ENCODE peak calls at places on chromosomes 7 and 10, in six cellular contexts. U is left ventricle myocardium inferior; Z is neural progenitor cell; S is colonic mucosa; J is RWPE2; G is CD8-positive, alpha-beta memory T cell. M is an unnamed sample.
A peak's percentile ranks its signal among the peaks of the same experiment; 100 is the strongest.

GRCh38 chr10:78170026-78170475 is 136.4 kb downstream of the RPS24 start:
- DNase-seq in U (no peak), Z (no peak), S (no peak), J (no peak), G (no peak), M (no peak)

GRCh38 chr10:95266674-95267095 is 24.1 kb downstream of the PDLIM1 start:
- DNase-seq in U (no peak), Z (peak; percentile 14), S (peak; percentile 42), J (no peak), G (no peak), M (no peak)

GRCh38 chr10:58400609-58401008 is 15.4 kb downstream of the TFAM start:
- DNase-seq in U (no peak), Z (no peak), S (no peak), J (no peak), G (no peak), M (no peak)

GRCh38 chr10:36344816-36345215 is 702.7 kb upstream of the FZD8 start:
- DNase-seq in U (no peak), Z (no peak), S (no peak), J (no peak), G (no peak), M (no peak)

GRCh38 chr10:60282771-60283353 is 106.8 kb downstream of the ANK3 start:
- DNase-seq in U (no peak), Z (no peak), S (no peak), J (no peak), G (no peak), M (no peak)

GRCh38 chr10:69855346-69856163 is 53.8 kb downstream of the COL13A1 start:
- DNase-seq in U (no peak), Z (no peak), S (no peak), J (no peak), G (no peak), M (no peak)

GRCh38 chr7:3244241-3244814 is 56.7 kb upstream of the SDK1 start:
- DNase-seq in U (no peak), Z (no peak), S (no peak), J (no peak), G (no peak), M (no peak)

GRCh38 chr7:113968713-113969112 is 49.9 kb upstream of the PPP1R3A start:
- DNase-seq in U (no peak), Z (no peak), S (no peak), J (no peak), G (no peak), M (no peak)

GRCh38 chr10:78964952-78965633 is 103.7 kb upstream of the ZMIZ1 start:
- DNase-seq in U (peak; percentile 25), Z (peak; percentile 88), S (no peak), J (peak; percentile 85), G (no peak), M (no peak)

GRCh38 chr7:12567015-12567414 is 3.5 kb upstream of the SCIN start:
- DNase-seq in U (no peak), Z (no peak), S (no peak), J (no peak), G (no peak), M (no peak)

GRCh38 chr10:103578782-103579382 is 85.4 kb downstream of the NEURL1 start:
- DNase-seq in U (no peak), Z (no peak), S (peak; percentile 80), J (no peak), G (no peak), M (no peak)

GRCh38 chr10:70480254-70480861 is 1.8 kb downstream of the PALD1 start:
- DNase-seq in U (no peak), Z (no peak), S (no peak), J (no peak), G (no peak), M (no peak)

DNA sequence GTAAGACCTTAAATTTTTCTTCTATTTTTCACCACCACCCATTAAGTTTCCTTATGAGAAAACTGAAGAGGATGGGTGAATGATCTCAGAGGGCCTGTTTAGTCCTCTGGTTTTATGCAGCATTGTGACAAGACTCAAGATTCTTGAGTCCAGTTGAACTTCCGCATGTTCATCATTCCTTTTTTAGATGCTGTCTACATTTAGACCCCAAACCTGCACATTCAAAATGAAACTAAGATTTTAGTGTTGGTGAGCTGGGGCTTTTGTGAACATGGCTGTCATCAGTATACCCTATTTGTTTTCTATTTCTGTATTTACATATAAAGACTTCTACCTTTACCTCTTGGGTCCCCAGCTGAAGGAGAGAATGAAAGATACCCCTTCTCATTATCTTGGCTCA is 31.1 kb downstream of the NET1 start:
- DNase-seq in U (no peak), Z (no peak), S (no peak), J (no peak), G (no peak), M (no peak)
- H3K4me1 ChIP-seq in U (peaks cover 9% of the 10 kb centered on the region), Z (peaks cover 27% of the 10 kb centered on the region), S (peaks cover 3% of the 10 kb centered on the region), J (peaks cover 16% of the 10 kb centered on the region), G (peaks cover 14% of the 10 kb centered on the region), M (peaks cover 11% of the 10 kb centered on the region)

GRCh38 chr7:7327423-7327822 is 145.1 kb downstream of the C1GALT1 start:
- DNase-seq in U (no peak), Z (no peak), S (no peak), J (no peak), G (no peak), M (no peak)
- H3K4me3 ChIP-seq in U (no peak overlapping the region), Z (no peak overlapping the region), S (no peak overlapping the region), J (no peak overlapping the region), G (no peak overlapping the region), M (no peak overlapping the region)

DNA sequence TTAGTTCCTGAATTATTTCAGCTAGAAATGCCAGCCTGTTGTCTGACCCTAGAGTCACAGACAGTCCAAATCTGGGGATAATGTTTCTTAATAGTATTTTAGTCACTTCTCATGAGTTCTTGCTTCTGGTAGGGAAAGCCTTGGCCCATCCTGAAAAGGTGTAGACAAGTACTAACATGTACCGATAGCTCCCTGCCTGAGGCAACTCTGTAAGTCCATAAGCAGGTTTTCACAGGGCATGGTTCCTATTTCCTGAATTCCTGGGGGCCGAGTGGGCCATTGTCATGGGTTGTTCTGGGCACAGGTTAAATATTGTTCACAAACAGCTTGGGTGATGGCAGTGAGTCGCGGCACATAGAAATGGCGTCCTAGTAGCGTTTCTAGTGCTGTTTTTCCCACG is 3.1 kb upstream of the ZNF117 start:
- DNase-seq in U (no peak), Z (no peak), S (no peak), J (no peak), G (no peak), M (no peak)
- H3K36me3 ChIP-seq in U (peaks cover 42% of the 10 kb centered on the region), Z (peaks cover 19% of the 10 kb centered on the region), S (no peaks in the 10 kb centered on the region), J (peaks cover 2% of the 10 kb centered on the region), G (no peaks in the 10 kb centered on the region), M (no peaks in the 10 kb centered on the region)

DNA sequence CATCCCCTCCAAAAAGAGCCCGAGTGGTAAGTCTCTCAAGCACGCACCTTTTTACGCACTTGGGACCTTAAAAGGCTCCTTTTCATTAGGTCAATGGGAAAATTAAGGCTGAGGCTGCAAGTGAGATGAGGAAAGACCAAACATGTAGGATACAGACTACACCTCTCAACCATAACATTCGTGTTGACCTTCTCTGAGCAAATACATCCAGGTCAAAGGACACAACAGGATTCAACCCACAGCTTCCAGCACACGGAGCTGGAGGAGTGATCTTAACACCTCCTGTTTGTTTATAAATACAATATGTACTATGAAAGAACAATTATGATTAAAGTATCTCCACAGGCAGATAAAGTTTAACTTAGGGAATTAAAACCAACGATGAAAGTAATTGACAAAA is 9.7 kb downstream of the SFMBT2 start:
- DNase-seq in U (no peak), Z (no peak), S (no peak), J (no peak), G (no peak), M (no peak)
- H3K4me1 ChIP-seq in U (peaks cover 90% of the 10 kb centered on the region), Z (no peaks in the 10 kb centered on the region), S (no peaks in the 10 kb centered on the region), J (no peaks in the 10 kb centered on the region), G (peaks cover 10% of the 10 kb centered on the region), M (no peaks in the 10 kb centered on the region)

DNA sequence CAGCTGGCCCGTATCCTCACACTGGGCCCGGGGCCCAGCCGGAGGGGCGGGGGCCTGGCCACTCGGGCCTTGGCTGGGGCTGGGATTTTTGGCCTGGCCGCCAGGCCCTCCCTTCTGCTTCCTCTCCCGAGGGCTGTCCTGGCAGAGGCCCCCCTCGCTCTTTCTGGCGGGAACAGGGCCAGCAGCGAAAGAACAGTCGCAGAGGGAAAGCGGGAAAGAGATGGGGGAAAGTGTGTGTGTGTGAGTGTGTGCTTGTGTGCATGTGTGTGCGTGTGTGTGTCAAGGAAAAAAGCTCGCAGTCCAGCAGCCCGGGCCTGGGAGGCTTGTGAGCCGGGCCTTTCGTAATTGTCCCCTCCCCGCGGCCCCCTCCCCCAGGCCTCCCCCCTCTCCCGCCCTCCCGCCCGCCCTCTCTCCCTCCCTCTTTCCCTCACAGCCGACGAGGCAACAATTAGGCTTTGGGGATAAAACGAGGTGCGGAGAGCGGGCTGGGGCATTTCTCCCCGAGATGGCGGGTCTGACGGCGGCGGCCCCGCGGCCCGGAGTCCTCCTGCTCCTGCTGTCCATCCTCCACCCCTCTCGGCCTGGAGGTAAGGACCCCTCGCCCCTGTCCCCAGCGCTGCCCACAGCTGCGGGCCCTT is at the start of gene ELN:
- DNase-seq in U (peak; percentile 89), Z (peak; percentile 56), S (peak; percentile 66), J (no peak), G (no peak), M (no peak)
- H3K4me3 ChIP-seq in U (peak within 1 kb of the TSS; percentile 74), Z (no peak within 1 kb of the TSS), S (peak within 1 kb of the TSS; percentile 30), J (no peak within 1 kb of the TSS), G (no peak within 1 kb of the TSS), M (no peak within 1 kb of the TSS)

DNA sequence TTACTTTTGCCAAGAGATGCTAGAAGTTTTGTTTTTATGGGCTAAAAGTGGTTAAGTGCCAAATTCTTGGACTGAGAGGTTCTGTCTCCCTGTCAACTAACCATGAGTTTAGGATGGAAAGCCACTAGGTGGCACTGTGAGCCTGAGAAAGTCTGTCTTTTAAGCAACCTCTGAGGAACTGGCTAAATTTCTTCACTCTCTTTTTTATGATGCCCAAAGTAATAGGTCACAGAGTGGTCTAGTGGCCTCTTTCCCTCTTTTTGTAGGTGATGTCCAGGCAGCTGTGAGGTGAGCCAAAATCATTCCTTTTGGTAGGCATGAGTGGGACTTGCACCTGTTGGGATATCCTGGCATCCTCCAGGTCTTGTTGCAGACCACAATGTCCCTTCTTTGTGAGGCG is 56.8 kb downstream of the SND1 start:
- DNase-seq in U (peak; percentile 26), Z (peak; percentile 90), S (peak; percentile 79), J (no peak), G (peak; percentile 36), M (peak; percentile 83)
- H3K36me3 ChIP-seq in U (peaks cover 65% of the 10 kb centered on the region), Z (peaks cover 24% of the 10 kb centered on the region), S (peaks cover 5% of the 10 kb centered on the region), J (peaks cover 98% of the 10 kb centered on the region), G (peaks cover 27% of the 10 kb centered on the region), M (peaks cover 75% of the 10 kb centered on the region)

GRCh38 chr10:101063162-101063525 is 1.4 kb downstream of the KAZALD1 start:
- DNase-seq in U (no peak), Z (no peak), S (no peak), J (no peak), G (no peak), M (peak; percentile 42)
- H3K4me1 ChIP-seq in U (peaks cover 84% of the 10 kb centered on the region), Z (peaks cover 39% of the 10 kb centered on the region), S (peaks cover 33% of the 10 kb centered on the region), J (peaks cover 5% of the 10 kb centered on the region), G (peaks cover 39% of the 10 kb centered on the region), M (peaks cover 46% of the 10 kb centered on the region)

M was measured in HAP-1.